ENCODE peak calls at places on chromosomes 1 and 21, in six cellular contexts. Y is hepatic stellate cell; H is epithelial cell of prostate; O is IMR-90; P is stimulated activated CD4-positive, alpha-beta T cell treated with anti-CD3 and anti-CD28 coated beads, Interleukin-4, amount 100 ng/mL, for 24 hours; T is C1 segment of cervical spinal cord. L is an unnamed sample.

GRCh38 chr1:205091043-205091740 is 6.9 kb upstream of the TMEM81 start:
- DNase-seq in Y (no peak), H (no peak), O (peak; percentile 38), P (no peak), T (no peak), L (peak; percentile 74)

GRCh38 chr1:117368116-117369108 is 1.2 kb downstream of the MAN1A2 start:
- DNase-seq in Y (no peak), H (no peak), O (peak; percentile 11), P (peak; percentile 23), T (no peak), L (peak; percentile 65)

GRCh38 chr1:84467298-84467697 is 11.8 kb upstream of the RPF1 start:
- DNase-seq in Y (no peak), H (no peak), O (no peak), P (no peak), T (no peak), L (no peak)

GRCh38 chr21:41678016-41678935 is 88.6 kb downstream of the RIPK4 start:
- DNase-seq in Y (no peak), H (peak; percentile 96), O (peak; percentile 8), P (no peak), T (no peak), L (no peak)

GRCh38 chr1:53999920-54000319 is 18.1 kb downstream of the LDLRAD1 start:
- DNase-seq in Y (no peak), H (peak; percentile 29), O (no peak), P (no peak), T (no peak), L (no peak)

GRCh38 chr1:43557744-43558245 is 27.1 kb downstream of the PTPRF start:
- DNase-seq in Y (no peak), H (no peak), O (no peak), P (no peak), T (no peak), L (peak; percentile 30)

GRCh38 chr21:44375281-44375651 is 21.8 kb downstream of the TRPM2 start:
- DNase-seq in Y (no peak), H (no peak), O (no peak), P (no peak), T (no peak), L (no peak)

GRCh38 chr1:52240592-52240991 is 98.7 kb downstream of the ZFYVE9 start:
- DNase-seq in Y (no peak), H (no peak), O (no peak), P (no peak), T (no peak), L (no peak)

GRCh38 chr21:34129971-34130597 is 56.7 kb downstream of the MRPS6 start:
- DNase-seq in Y (no peak), H (no peak), O (peak; percentile 48), P (no peak), T (no peak), L (peak; percentile 65)

GRCh38 chr1:159338018-159338417 is 35.9 kb downstream of the FCER1A start:
- DNase-seq in Y (no peak), H (no peak), O (no peak), P (no peak), T (no peak), L (no peak)

GRCh38 chr1:7369866-7370265 is 401.2 kb upstream of the VAMP3 start:
- DNase-seq in Y (no peak), H (no peak), O (no peak), P (no peak), T (no peak), L (no peak)

GRCh38 chr1:26630634-26631033 is 65.2 kb upstream of the ARID1A start:
- DNase-seq in Y (no peak), H (no peak), O (no peak), P (no peak), T (no peak), L (no peak)

GRCh38 chr1:15833069-15833679 is 14.3 kb upstream of the SPEN start:
- DNase-seq in Y (peak; percentile 49), H (no peak), O (no peak), P (peak; percentile 49), T (no peak), L (no peak)